ENCODE peak calls at places on chromosomes 3 and 15, in four cellular contexts. V is heart right ventricle; Q is activated CD4-positive, alpha-beta T cell treated with anti-CD3 and anti-CD28 coated beads, Interleukin-2, amount 50 U/mL, for 1 hour; R is stimulated activated CD4-positive, alpha-beta T cell treated with anti-CD3 and anti-CD28 coated beads, Interleukin-2, amount 100 ng/mL, for 24 hours. W is an unnamed sample.

GRCh38 chr3:148791296-148791695 is 36.3 kb upstream of the CPB1 start:
- DNase-seq in V (no peak), Q (no peak), R (no peak), W (no peak)

GRCh38 chr15:69303337-69304175 is 4.8 kb downstream of the PAQR5 start:
- DNase-seq in V (no peak), Q (no peak), R (no peak), W (no peak)

GRCh38 chr15:50953302-50953701 is 44.8 kb downstream of the AP4E1 start:
- DNase-seq in V (no peak), Q (no peak), R (no peak), W (no peak)

GRCh38 chr15:78989701-78990248 is 44.9 kb upstream of the CTSH start:
- DNase-seq in V (no peak), Q (no peak), R (no peak), W (no peak)

GRCh38 chr15:27601239-27601942 is 497.7 kb downstream of the OCA2 start:
- DNase-seq in V (no peak), Q (no peak), R (no peak), W (no peak)

GRCh38 chr3:38147434-38147833 is 9.0 kb downstream of the MYD88 start:
- DNase-seq in V (no peak), Q (no peak), R (no peak), W (no peak)

GRCh38 chr3:99213019-99213418 is 311.5 kb upstream of the DCBLD2 start:
- DNase-seq in V (no peak), Q (no peak), R (no peak), W (no peak)

GRCh38 chr15:29029651-29030195 is 143.9 kb downstream of the APBA2 start:
- DNase-seq in V (no peak), Q (no peak), R (no peak), W (no peak)

GRCh38 chr3:113151475-113152031 is 59.8 kb upstream of the BOC start:
- DNase-seq in V (no peak), Q (no peak), R (no peak), W (no peak)

GRCh38 chr3:139944256-139944910 is 9.4 kb downstream of the CLSTN2 start:
- DNase-seq in V (peak; percentile 25), Q (no peak), R (no peak), W (no peak)

GRCh38 chr15:80695911-80696651 is 971 bp downstream of the ABHD17C start:
- DNase-seq in V (peak; percentile 16), Q (peak; percentile 5), R (peak; percentile 23), W (no peak)

GRCh38 chr3:97613139-97613538 is 151.4 kb upstream of the ARL6 start:
- DNase-seq in V (no peak), Q (no peak), R (no peak), W (no peak)

GRCh38 chr15:68187559-68187958 is 17.6 kb downstream of the CALML4 start:
- DNase-seq in V (no peak), Q (no peak), R (no peak), W (no peak)

GRCh38 chr3:174409085-174409743 is 449.9 kb upstream of the NAALADL2 start:
- DNase-seq in V (no peak), Q (no peak), R (no peak), W (no peak)

GRCh38 chr15:68281008-68281407 is 3.5 kb downstream of the FEM1B start:
- DNase-seq in V (no peak), Q (no peak), R (no peak), W (no peak)

GRCh38 chr15:46041907-46042306 is 407.1 kb downstream of the SQOR start:
- DNase-seq in V (no peak), Q (no peak), R (no peak), W (no peak)

GRCh38 chr3:171704002-171704401 is 106.3 kb downstream of the PLD1 start:
- DNase-seq in V (no peak), Q (no peak), R (peak; percentile 20), W (no peak)

GRCh38 chr3:177385831-177386301 is 188.6 kb upstream of the TBL1XR1 start:
- DNase-seq in V (no peak), Q (no peak), R (no peak), W (no peak)

GRCh38 chr3:12984023-12984823 is 89.0 kb downstream of the IQSEC1 start:
- DNase-seq in V (no peak), Q (peak; percentile 48), R (peak; percentile 70), W (peak; percentile 37)

GRCh38 chr3:52237659-52238172 is 1.2 kb downstream of the TWF2 start:
- DNase-seq in V (peak; percentile 83), Q (no peak), R (no peak), W (no peak)

GRCh38 chr15:62824111-62824737 is 218.3 kb upstream of the TPM1 start:
- DNase-seq in V (no peak), Q (no peak), R (no peak), W (no peak)

GRCh38 chr3:46672349-46672695 is 21.2 kb downstream of the ALS2CL start:
- DNase-seq in V (no peak), Q (no peak), R (no peak), W (no peak)

GRCh38 chr3:181912384-181912783 is 200.7 kb downstream of the SOX2 start:
- DNase-seq in V (no peak), Q (no peak), R (no peak), W (no peak)

GRCh38 chr15:57129064-57129463 is 210.6 kb downstream of the TCF12 start:
- DNase-seq in V (no peak), Q (no peak), R (no peak), W (no peak)

GRCh38 chr15:96209285-96209735 is 121.2 kb upstream of the NR2F2 start:
- DNase-seq in V (no peak), Q (no peak), R (no peak), W (no peak)

GRCh38 chr3:50388021-50388719 is 28.8 kb upstream of the TMEM115 start:
- DNase-seq in V (no peak), Q (no peak), R (no peak), W (no peak)

GRCh38 chr3:57757642-57758297 is 1.7 kb downstream of the SLMAP start:
- DNase-seq in V (no peak), Q (no peak), R (peak; percentile 18), W (no peak)

GRCh38 chr15:67331676-67332075 is 77.1 kb downstream of the IQCH start:
- DNase-seq in V (no peak), Q (no peak), R (no peak), W (no peak)

GRCh38 chr3:180447156-180447555 is 154.8 kb upstream of the TTC14 start:
- DNase-seq in V (no peak), Q (no peak), R (no peak), W (no peak)

GRCh38 chr3:86995537-86995936 is 4.6 kb upstream of the VGLL3 start:
- DNase-seq in V (no peak), Q (no peak), R (no peak), W (no peak)